ENCODE peak calls at places on chromosomes 13 and 19, in six cellular contexts. One of them, this sample, is unnamed.

GRCh38 chr19:3642987-3643386 is 16.4 kb upstream of the CACTIN start:
- DNase-seq in heart right ventricle: no peak
- DNase-seq in AG04450: no peak
- DNase-seq in CD4-positive, CD25-positive, alpha-beta regulatory T cell: no peak
- DNase-seq in CD8-positive, alpha-beta memory T cell: no peak
- DNase-seq in thoracic aorta: no peak
- DNase-seq in this sample: peak; percentile 53

GRCh38 chr13:113211774-113212173 is 2.4 kb downstream of the CUL4A start:
- DNase-seq in heart right ventricle: no peak
- DNase-seq in AG04450: no peak
- DNase-seq in CD4-positive, CD25-positive, alpha-beta regulatory T cell: no peak
- DNase-seq in CD8-positive, alpha-beta memory T cell: no peak
- DNase-seq in thoracic aorta: no peak
- DNase-seq in this sample: peak; percentile 60

GRCh38 chr19:16259385-16260159 is 61.9 kb downstream of the AP1M1 start:
- DNase-seq in heart right ventricle: no peak
- DNase-seq in AG04450: no peak
- DNase-seq in CD4-positive, CD25-positive, alpha-beta regulatory T cell: no peak
- DNase-seq in CD8-positive, alpha-beta memory T cell: no peak
- DNase-seq in thoracic aorta: no peak
- DNase-seq in this sample: no peak

GRCh38 chr13:23960566-23961156 is 63.4 kb upstream of the C1QTNF9B start:
- DNase-seq in heart right ventricle: no peak
- DNase-seq in AG04450: no peak
- DNase-seq in CD4-positive, CD25-positive, alpha-beta regulatory T cell: no peak
- DNase-seq in CD8-positive, alpha-beta memory T cell: no peak
- DNase-seq in thoracic aorta: no peak
- DNase-seq in this sample: no peak

GRCh38 chr13:77492982-77493381 is 42.5 kb upstream of the SCEL start:
- DNase-seq in heart right ventricle: no peak
- DNase-seq in AG04450: no peak
- DNase-seq in CD4-positive, CD25-positive, alpha-beta regulatory T cell: no peak
- DNase-seq in CD8-positive, alpha-beta memory T cell: no peak
- DNase-seq in thoracic aorta: no peak
- DNase-seq in this sample: peak; percentile 39

GRCh38 chr13:77876176-77876575 is 42.5 kb downstream of the EDNRB start:
- DNase-seq in heart right ventricle: no peak
- DNase-seq in AG04450: peak; percentile 68
- DNase-seq in CD4-positive, CD25-positive, alpha-beta regulatory T cell: no peak
- DNase-seq in CD8-positive, alpha-beta memory T cell: no peak
- DNase-seq in thoracic aorta: no peak
- DNase-seq in this sample: no peak

GRCh38 chr13:114213980-114214379 is 20.7 kb upstream of the CDC16 start:
- DNase-seq in heart right ventricle: no peak
- DNase-seq in AG04450: no peak
- DNase-seq in CD4-positive, CD25-positive, alpha-beta regulatory T cell: no peak
- DNase-seq in CD8-positive, alpha-beta memory T cell: no peak
- DNase-seq in thoracic aorta: no peak
- DNase-seq in this sample: no peak

GRCh38 chr19:55283548-55284393 is at the start of gene BRSK1:
- DNase-seq in heart right ventricle: peak; percentile 72
- DNase-seq in AG04450: no peak
- DNase-seq in CD4-positive, CD25-positive, alpha-beta regulatory T cell: peak; percentile 26
- DNase-seq in CD8-positive, alpha-beta memory T cell: peak; percentile 47
- DNase-seq in thoracic aorta: no peak
- DNase-seq in this sample: peak; percentile 85

GRCh38 chr13:81394605-81395004 is 1053.7 kb upstream of the SPRY2 start:
- DNase-seq in heart right ventricle: no peak
- DNase-seq in AG04450: no peak
- DNase-seq in CD4-positive, CD25-positive, alpha-beta regulatory T cell: no peak
- DNase-seq in CD8-positive, alpha-beta memory T cell: no peak
- DNase-seq in thoracic aorta: no peak
- DNase-seq in this sample: no peak

GRCh38 chr19:33823341-33823740 is 26.7 kb downstream of the KCTD15 start:
- DNase-seq in heart right ventricle: no peak
- DNase-seq in AG04450: no peak
- DNase-seq in CD4-positive, CD25-positive, alpha-beta regulatory T cell: no peak
- DNase-seq in CD8-positive, alpha-beta memory T cell: no peak
- DNase-seq in thoracic aorta: no peak
- DNase-seq in this sample: no peak

GRCh38 chr13:95462801-95463200 is 89.7 kb upstream of the CLDN10 start:
- DNase-seq in heart right ventricle: no peak
- DNase-seq in AG04450: no peak
- DNase-seq in CD4-positive, CD25-positive, alpha-beta regulatory T cell: no peak
- DNase-seq in CD8-positive, alpha-beta memory T cell: no peak
- DNase-seq in thoracic aorta: no peak
- DNase-seq in this sample: no peak

GRCh38 chr13:87810920-87811344 is 139.8 kb downstream of the SLITRK5 start:
- DNase-seq in heart right ventricle: no peak
- DNase-seq in AG04450: no peak
- DNase-seq in CD4-positive, CD25-positive, alpha-beta regulatory T cell: no peak
- DNase-seq in CD8-positive, alpha-beta memory T cell: no peak
- DNase-seq in thoracic aorta: no peak
- DNase-seq in this sample: no peak

GRCh38 chr13:72726721-72727416 is 560 bp downstream of the MZT1 start:
- DNase-seq in heart right ventricle: peak; percentile 21
- DNase-seq in AG04450: no peak
- DNase-seq in CD4-positive, CD25-positive, alpha-beta regulatory T cell: peak; percentile 23
- DNase-seq in CD8-positive, alpha-beta memory T cell: peak; percentile 27
- DNase-seq in thoracic aorta: peak; percentile 4
- DNase-seq in this sample: peak; percentile 69

GRCh38 chr19:20171285-20171684 is 4.3 kb downstream of the ZNF486 start:
- DNase-seq in heart right ventricle: no peak
- DNase-seq in AG04450: no peak
- DNase-seq in CD4-positive, CD25-positive, alpha-beta regulatory T cell: no peak
- DNase-seq in CD8-positive, alpha-beta memory T cell: no peak
- DNase-seq in thoracic aorta: no peak
- DNase-seq in this sample: no peak

GRCh38 chr13:85864963-85865530 is 65.8 kb upstream of the SLITRK6 start:
- DNase-seq in heart right ventricle: no peak
- DNase-seq in AG04450: peak; percentile 3
- DNase-seq in CD4-positive, CD25-positive, alpha-beta regulatory T cell: no peak
- DNase-seq in CD8-positive, alpha-beta memory T cell: no peak
- DNase-seq in thoracic aorta: no peak
- DNase-seq in this sample: peak; percentile 46

GRCh38 chr13:71149498-71150363 is 717.3 kb downstream of the DACH1 start:
- DNase-seq in heart right ventricle: no peak
- DNase-seq in AG04450: no peak
- DNase-seq in CD4-positive, CD25-positive, alpha-beta regulatory T cell: no peak
- DNase-seq in CD8-positive, alpha-beta memory T cell: no peak
- DNase-seq in thoracic aorta: no peak
- DNase-seq in this sample: no peak

GRCh38 chr13:98279473-98280175 is 102.6 kb upstream of the RNF113B start:
- DNase-seq in heart right ventricle: no peak
- DNase-seq in AG04450: no peak
- DNase-seq in CD4-positive, CD25-positive, alpha-beta regulatory T cell: no peak
- DNase-seq in CD8-positive, alpha-beta memory T cell: no peak
- DNase-seq in thoracic aorta: no peak
- DNase-seq in this sample: peak; percentile 72

GRCh38 chr13:97648171-97648880 is 214.4 kb downstream of the RAP2A start:
- DNase-seq in heart right ventricle: no peak
- DNase-seq in AG04450: no peak
- DNase-seq in CD4-positive, CD25-positive, alpha-beta regulatory T cell: no peak
- DNase-seq in CD8-positive, alpha-beta memory T cell: no peak
- DNase-seq in thoracic aorta: no peak
- DNase-seq in this sample: no peak

GRCh38 chr13:32164622-32165268 is 133.2 kb downstream of the FRY start:
- DNase-seq in heart right ventricle: no peak
- DNase-seq in AG04450: peak; percentile 20
- DNase-seq in CD4-positive, CD25-positive, alpha-beta regulatory T cell: peak; percentile 6
- DNase-seq in CD8-positive, alpha-beta memory T cell: peak; percentile 9
- DNase-seq in thoracic aorta: no peak
- DNase-seq in this sample: peak; percentile 73

GRCh38 chr13:102317593-102317992 is 84.3 kb downstream of the FGF14 start:
- DNase-seq in heart right ventricle: peak; percentile 92
- DNase-seq in AG04450: no peak
- DNase-seq in CD4-positive, CD25-positive, alpha-beta regulatory T cell: no peak
- DNase-seq in CD8-positive, alpha-beta memory T cell: no peak
- DNase-seq in thoracic aorta: peak; percentile 54
- DNase-seq in this sample: peak; percentile 21

GRCh38 chr13:24161010-24161775 is 673 bp downstream of the SPATA13 start:
- DNase-seq in heart right ventricle: peak; percentile 7
- DNase-seq in AG04450: no peak
- DNase-seq in CD4-positive, CD25-positive, alpha-beta regulatory T cell: peak; percentile 45
- DNase-seq in CD8-positive, alpha-beta memory T cell: peak; percentile 33
- DNase-seq in thoracic aorta: no peak
- DNase-seq in this sample: peak; percentile 15

GRCh38 chr13:66329988-66330429 is 900.1 kb downstream of the PCDH9 start:
- DNase-seq in heart right ventricle: no peak
- DNase-seq in AG04450: no peak
- DNase-seq in CD4-positive, CD25-positive, alpha-beta regulatory T cell: no peak
- DNase-seq in CD8-positive, alpha-beta memory T cell: no peak
- DNase-seq in thoracic aorta: no peak
- DNase-seq in this sample: no peak

GRCh38 chr13:109785141-109785891 is 1.1 kb downstream of the IRS2 start:
- DNase-seq in heart right ventricle: peak; percentile 28
- DNase-seq in AG04450: no peak
- DNase-seq in CD4-positive, CD25-positive, alpha-beta regulatory T cell: peak; percentile 68
- DNase-seq in CD8-positive, alpha-beta memory T cell: peak; percentile 19
- DNase-seq in thoracic aorta: no peak
- DNase-seq in this sample: peak; percentile 63

GRCh38 chr19:5913739-5914357 is at the start of gene CAPS:
- DNase-seq in heart right ventricle: no peak
- DNase-seq in AG04450: no peak
- DNase-seq in CD4-positive, CD25-positive, alpha-beta regulatory T cell: no peak
- DNase-seq in CD8-positive, alpha-beta memory T cell: no peak
- DNase-seq in thoracic aorta: no peak
- DNase-seq in this sample: peak; percentile 37

GRCh38 chr13:67283602-67284001 is 53.5 kb upstream of the PCDH9 start:
- DNase-seq in heart right ventricle: no peak
- DNase-seq in AG04450: no peak
- DNase-seq in CD4-positive, CD25-positive, alpha-beta regulatory T cell: no peak
- DNase-seq in CD8-positive, alpha-beta memory T cell: no peak
- DNase-seq in thoracic aorta: no peak
- DNase-seq in this sample: no peak

GRCh38 chr19:33054623-33055022 is 10.1 kb downstream of the RHPN2 start:
- DNase-seq in heart right ventricle: no peak
- DNase-seq in AG04450: no peak
- DNase-seq in CD4-positive, CD25-positive, alpha-beta regulatory T cell: no peak
- DNase-seq in CD8-positive, alpha-beta memory T cell: no peak
- DNase-seq in thoracic aorta: no peak
- DNase-seq in this sample: no peak

GRCh38 chr19:4474504-4475136 is 2.5 kb downstream of the HDGFL2 start:
- DNase-seq in heart right ventricle: no peak
- DNase-seq in AG04450: no peak
- DNase-seq in CD4-positive, CD25-positive, alpha-beta regulatory T cell: no peak
- DNase-seq in CD8-positive, alpha-beta memory T cell: no peak
- DNase-seq in thoracic aorta: no peak
- DNase-seq in this sample: peak; percentile 89

GRCh38 chr13:102845289-102845629 is 573 bp upstream of the ERCC5 start:
- DNase-seq in heart right ventricle: no peak
- DNase-seq in AG04450: no peak
- DNase-seq in CD4-positive, CD25-positive, alpha-beta regulatory T cell: no peak
- DNase-seq in CD8-positive, alpha-beta memory T cell: no peak
- DNase-seq in thoracic aorta: no peak
- DNase-seq in this sample: no peak

GRCh38 chr13:75704942-75705320 is 68.8 kb downstream of the LMO7 start:
- DNase-seq in heart right ventricle: no peak
- DNase-seq in AG04450: no peak
- DNase-seq in CD4-positive, CD25-positive, alpha-beta regulatory T cell: no peak
- DNase-seq in CD8-positive, alpha-beta memory T cell: no peak
- DNase-seq in thoracic aorta: no peak
- DNase-seq in this sample: no peak

GRCh38 chr13:20714161-20714560 is 10.7 kb downstream of the IL17D start:
- DNase-seq in heart right ventricle: no peak
- DNase-seq in AG04450: no peak
- DNase-seq in CD4-positive, CD25-positive, alpha-beta regulatory T cell: no peak
- DNase-seq in CD8-positive, alpha-beta memory T cell: no peak
- DNase-seq in thoracic aorta: no peak
- DNase-seq in this sample: no peak

GRCh38 chr19:2962018-2962670 is 15.2 kb upstream of the TLE6 start:
- DNase-seq in heart right ventricle: peak; percentile 65
- DNase-seq in AG04450: peak; percentile 66
- DNase-seq in CD4-positive, CD25-positive, alpha-beta regulatory T cell: peak; percentile 75
- DNase-seq in CD8-positive, alpha-beta memory T cell: peak; percentile 75
- DNase-seq in thoracic aorta: no peak
- DNase-seq in this sample: peak; percentile 74

GRCh38 chr19:53649746-53650593 is 18.2 kb downstream of the DPRX start:
- DNase-seq in heart right ventricle: no peak
- DNase-seq in AG04450: no peak
- DNase-seq in CD4-positive, CD25-positive, alpha-beta regulatory T cell: no peak
- DNase-seq in CD8-positive, alpha-beta memory T cell: no peak
- DNase-seq in thoracic aorta: no peak
- DNase-seq in this sample: no peak

GRCh38 chr19:10602330-10603083 is 15.4 kb upstream of the AP1M2 start:
- DNase-seq in heart right ventricle: peak; percentile 87
- DNase-seq in AG04450: no peak
- DNase-seq in CD4-positive, CD25-positive, alpha-beta regulatory T cell: peak; percentile 85
- DNase-seq in CD8-positive, alpha-beta memory T cell: peak; percentile 79
- DNase-seq in thoracic aorta: peak; percentile 28
- DNase-seq in this sample: peak; percentile 90

GRCh38 chr19:36719687-36720556 is 32.5 kb downstream of the ZNF567 start:
- DNase-seq in heart right ventricle: no peak
- DNase-seq in AG04450: no peak
- DNase-seq in CD4-positive, CD25-positive, alpha-beta regulatory T cell: no peak
- DNase-seq in CD8-positive, alpha-beta memory T cell: no peak
- DNase-seq in thoracic aorta: no peak
- DNase-seq in this sample: no peak
- H3K9me3 ChIP-seq in heart right ventricle: peaks cover 91% of the 10 kb centered on the region
- H3K9me3 ChIP-seq in AG04450: peaks cover 51% of the 10 kb centered on the region
- H3K9me3 ChIP-seq in CD4-positive, CD25-positive, alpha-beta regulatory T cell: peaks cover 79% of the 10 kb centered on the region
- H3K9me3 ChIP-seq in CD8-positive, alpha-beta memory T cell: peaks cover 64% of the 10 kb centered on the region
- H3K9me3 ChIP-seq in thoracic aorta: peaks cover 96% of the 10 kb centered on the region
- H3K9me3 ChIP-seq in this sample: peaks cover 12% of the 10 kb centered on the region

GRCh38 chr19:52464798-52465470 is 11.6 kb downstream of the ZNF578 start:
- DNase-seq in heart right ventricle: no peak
- DNase-seq in AG04450: no peak
- DNase-seq in CD4-positive, CD25-positive, alpha-beta regulatory T cell: no peak
- DNase-seq in CD8-positive, alpha-beta memory T cell: no peak
- DNase-seq in thoracic aorta: no peak
- DNase-seq in this sample: no peak
- H3K9me3 ChIP-seq in heart right ventricle: peaks cover 89% of the 10 kb centered on the region
- H3K9me3 ChIP-seq in AG04450: peaks cover 44% of the 10 kb centered on the region
- H3K9me3 ChIP-seq in CD4-positive, CD25-positive, alpha-beta regulatory T cell: peaks cover 65% of the 10 kb centered on the region
- H3K9me3 ChIP-seq in CD8-positive, alpha-beta memory T cell: peaks cover 32% of the 10 kb centered on the region
- H3K9me3 ChIP-seq in thoracic aorta: peaks cover 93% of the 10 kb centered on the region
- H3K9me3 ChIP-seq in this sample: no peaks in the 10 kb centered on the region

GRCh38 chr19:58213075-58213369 is 15.7 kb upstream of the ZNF544 start:
- DNase-seq in heart right ventricle: no peak
- DNase-seq in AG04450: no peak
- DNase-seq in CD4-positive, CD25-positive, alpha-beta regulatory T cell: no peak
- DNase-seq in CD8-positive, alpha-beta memory T cell: no peak
- DNase-seq in thoracic aorta: no peak
- DNase-seq in this sample: no peak
- H3K9me3 ChIP-seq in heart right ventricle: peaks cover 99% of the 10 kb centered on the region
- H3K9me3 ChIP-seq in AG04450: peaks cover 96% of the 10 kb centered on the region
- H3K9me3 ChIP-seq in CD4-positive, CD25-positive, alpha-beta regulatory T cell: peaks cover 77% of the 10 kb centered on the region
- H3K9me3 ChIP-seq in CD8-positive, alpha-beta memory T cell: peaks cover 89% of the 10 kb centered on the region
- H3K9me3 ChIP-seq in thoracic aorta: peaks cover 100% of the 10 kb centered on the region
- H3K9me3 ChIP-seq in this sample: peaks cover 15% of the 10 kb centered on the region

DNA sequence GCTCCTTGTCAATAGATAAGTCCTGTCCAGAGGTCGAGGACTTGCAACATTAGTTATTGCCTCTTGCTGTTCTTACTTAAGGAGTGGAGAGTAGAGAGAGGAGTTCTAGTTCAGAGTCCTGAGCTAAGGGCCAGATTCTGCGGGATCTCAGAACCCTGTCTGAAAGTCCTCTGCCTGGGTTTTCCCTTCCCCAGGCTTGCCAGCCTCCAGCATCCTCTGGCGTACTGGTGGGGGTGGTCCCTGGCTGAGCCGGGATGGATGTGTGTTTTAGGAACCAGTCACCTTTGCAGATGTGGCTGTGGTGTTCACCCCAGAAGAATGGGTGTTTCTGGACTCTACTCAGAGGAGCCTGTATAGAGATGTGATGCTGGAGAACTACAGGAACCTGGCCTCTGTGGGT is 26.0 kb downstream of the ZNF333 start:
- DNase-seq in heart right ventricle: no peak
- DNase-seq in AG04450: no peak
- DNase-seq in CD4-positive, CD25-positive, alpha-beta regulatory T cell: no peak
- DNase-seq in CD8-positive, alpha-beta memory T cell: no peak
- DNase-seq in thoracic aorta: no peak
- DNase-seq in this sample: no peak
- H3K9me3 ChIP-seq in heart right ventricle: peaks cover 62% of the 10 kb centered on the region
- H3K9me3 ChIP-seq in AG04450: peaks cover 62% of the 10 kb centered on the region
- H3K9me3 ChIP-seq in CD4-positive, CD25-positive, alpha-beta regulatory T cell: peaks cover 57% of the 10 kb centered on the region
- H3K9me3 ChIP-seq in CD8-positive, alpha-beta memory T cell: peaks cover 40% of the 10 kb centered on the region
- H3K9me3 ChIP-seq in thoracic aorta: peaks cover 68% of the 10 kb centered on the region
- H3K9me3 ChIP-seq in this sample: peaks cover 7% of the 10 kb centered on the region